ENCODE peak calls at places on chromosome 9, in eight cellular contexts. T, R, P, M, Q, U, E and O are unnamed samples.

GRCh38 chr9:89364664-89365531 is 46.6 kb downstream of the SECISBP2 start:
- DNase-seq in T (peak), U (peak), Q (peak), P (no peak), E (no peak), R (no peak), M (no peak), O (peak)

GRCh38 chr9:116144038-116144437 is 9.6 kb upstream of the PAPPA start:
- DNase-seq in E (no peak), U (no peak), R (no peak), M (no peak), T (no peak), P (no peak), Q (no peak), O (no peak)

GRCh38 chr9:124282442-124283231 is 24.9 kb downstream of the NEK6 start:
- DNase-seq in U (peak), P (peak), M (no peak), T (peak), E (peak), Q (peak), R (no peak), O (peak)

GRCh38 chr9:124724415-124725067 is 46.6 kb downstream of the NR6A1 start:
- DNase-seq in R (no peak), U (no peak), Q (no peak), E (no peak), M (no peak), T (no peak), P (no peak), O (no peak)

GRCh38 chr9:37987467-37987981 is 81.5 kb downstream of the SHB start:
- DNase-seq in P (no peak), T (no peak), M (no peak), R (no peak), E (no peak), U (no peak), Q (no peak), O (no peak)

GRCh38 chr9:38039907-38040682 is 28.9 kb downstream of the SHB start:
- DNase-seq in P (no peak), U (no peak), R (no peak), M (no peak), E (no peak), Q (no peak), T (no peak), O (no peak)

GRCh38 chr9:124517600-124517999 is 10.4 kb upstream of the NR5A1 start:
- DNase-seq in P (no peak), R (no peak), U (no peak), T (peak), M (no peak), Q (no peak), E (no peak), O (no peak)

GRCh38 chr9:127351182-127352166 is 45.5 kb upstream of the SLC2A8 start:
- DNase-seq in U (no peak), M (no peak), R (no peak), P (no peak), E (no peak), T (no peak), Q (no peak), O (peak)

GRCh38 chr9:99287641-99288040 is 65.6 kb downstream of the SEC61B start:
- DNase-seq in Q (no peak), U (no peak), R (no peak), E (no peak), P (no peak), M (no peak), T (no peak), O (no peak)

GRCh38 chr9:107214381-107214780 is 68.7 kb upstream of the RAD23B start:
- DNase-seq in M (no peak), P (no peak), E (no peak), T (no peak), R (no peak), U (no peak), Q (no peak), O (no peak)

GRCh38 chr9:16154570-16155078 is 601.8 kb downstream of the CCDC171 start:
- DNase-seq in T (no peak), E (no peak), R (no peak), M (peak), U (peak), P (peak), Q (no peak), O (peak)

GRCh38 chr9:111413996-111414395 is 70.2 kb downstream of the ECPAS start:
- DNase-seq in M (no peak), Q (no peak), R (no peak), U (no peak), P (no peak), E (no peak), T (no peak), O (no peak)

GRCh38 chr9:86632537-86632936 is 278.3 kb upstream of the TUT7 start:
- DNase-seq in E (no peak), M (no peak), P (no peak), Q (no peak), R (no peak), U (no peak), T (no peak), O (no peak)

GRCh38 chr9:99954841-99955240 is 48.4 kb downstream of the STX17 start:
- DNase-seq in Q (no peak), M (no peak), E (no peak), U (no peak), T (no peak), R (no peak), P (no peak), O (no peak)

GRCh38 chr9:99878651-99879050 is 27.8 kb upstream of the STX17 start:
- DNase-seq in E (no peak), U (no peak), P (no peak), T (no peak), M (no peak), Q (no peak), R (no peak), O (no peak)

GRCh38 chr9:127214421-127215265 is 49.9 kb upstream of the GARNL3 start:
- DNase-seq in E (peak), Q (peak), P (peak), U (peak), M (no peak), R (peak), T (no peak), O (no peak)

GRCh38 chr9:33628865-33629410 is 104.9 kb downstream of the ANKRD18B start:
- DNase-seq in Q (no peak), M (no peak), R (no peak), P (no peak), E (no peak), U (no peak), T (no peak), O (no peak)

GRCh38 chr9:4569101-4569500 is 78.8 kb downstream of the SLC1A1 start:
- DNase-seq in R (no peak), P (no peak), Q (no peak), M (no peak), U (no peak), E (no peak), T (no peak), O (no peak)

GRCh38 chr9:93193978-93194377 is 10.0 kb downstream of the WNK2 start:
- DNase-seq in E (no peak), P (no peak), Q (no peak), R (no peak), T (no peak), U (no peak), M (no peak), O (no peak)

GRCh38 chr9:84668204-84669007 is 1.1 kb upstream of the NTRK2 start:
- DNase-seq in Q (peak), E (no peak), R (peak), M (peak), P (peak), U (no peak), T (no peak), O (peak)

GRCh38 chr9:131815971-131816873 is 76.3 kb upstream of the RAPGEF1 start:
- DNase-seq in E (no peak), Q (no peak), P (no peak), M (no peak), T (no peak), R (no peak), U (no peak), O (no peak)

GRCh38 chr9:127128341-127129072 is 6.1 kb upstream of the ANGPTL2 start:
- DNase-seq in P (no peak), Q (peak), R (no peak), T (peak), E (no peak), M (no peak), U (no peak), O (no peak)

GRCh38 chr9:135606885-135607259 is 32.5 kb downstream of the GLT6D1 start:
- DNase-seq in T (peak), E (no peak), R (no peak), M (no peak), U (peak), Q (no peak), P (no peak), O (peak)

DNA sequence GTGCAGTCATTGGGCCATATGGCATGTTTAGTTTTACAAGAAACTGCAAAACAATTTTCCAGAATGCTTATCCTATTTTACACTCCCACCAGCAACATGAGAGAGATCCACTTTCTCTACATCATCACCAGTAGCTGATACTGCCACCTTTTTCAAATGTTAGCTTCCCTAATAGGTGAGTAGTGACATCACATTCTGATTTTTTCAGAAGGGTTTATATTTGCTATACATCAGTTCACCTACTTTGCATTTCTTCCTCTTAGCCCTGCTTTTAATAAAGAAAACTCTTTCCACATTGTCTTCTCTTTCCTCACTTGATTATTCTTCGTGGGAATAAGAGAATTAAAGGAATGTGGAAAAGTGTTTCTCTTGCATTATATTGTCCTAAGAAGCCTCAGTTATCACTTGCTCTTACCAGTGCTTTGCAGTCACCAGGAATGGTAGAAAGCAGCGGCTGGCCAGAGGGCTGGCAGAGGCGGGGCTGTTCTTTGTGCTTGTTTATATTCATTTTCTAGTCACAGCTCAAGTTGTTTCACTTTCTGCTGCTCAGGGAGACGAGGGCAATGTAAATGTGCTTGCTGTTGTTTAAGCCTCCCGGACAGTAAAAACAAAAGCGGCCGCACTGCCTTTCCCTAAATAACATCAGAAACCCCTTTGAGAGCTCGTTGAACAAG is 164.8 kb downstream of the HSD17B3 start:
- DNase-seq in E (no peak), Q (no peak), R (no peak), P (peak), T (peak), U (peak), M (no peak), O (peak)
- TF ChIP-seq EP300 in E (no peak), Q (no peak), R (no peak), P (no peak), T (no peak), U (no peak), M (no peak), O (no peak)

DNA sequence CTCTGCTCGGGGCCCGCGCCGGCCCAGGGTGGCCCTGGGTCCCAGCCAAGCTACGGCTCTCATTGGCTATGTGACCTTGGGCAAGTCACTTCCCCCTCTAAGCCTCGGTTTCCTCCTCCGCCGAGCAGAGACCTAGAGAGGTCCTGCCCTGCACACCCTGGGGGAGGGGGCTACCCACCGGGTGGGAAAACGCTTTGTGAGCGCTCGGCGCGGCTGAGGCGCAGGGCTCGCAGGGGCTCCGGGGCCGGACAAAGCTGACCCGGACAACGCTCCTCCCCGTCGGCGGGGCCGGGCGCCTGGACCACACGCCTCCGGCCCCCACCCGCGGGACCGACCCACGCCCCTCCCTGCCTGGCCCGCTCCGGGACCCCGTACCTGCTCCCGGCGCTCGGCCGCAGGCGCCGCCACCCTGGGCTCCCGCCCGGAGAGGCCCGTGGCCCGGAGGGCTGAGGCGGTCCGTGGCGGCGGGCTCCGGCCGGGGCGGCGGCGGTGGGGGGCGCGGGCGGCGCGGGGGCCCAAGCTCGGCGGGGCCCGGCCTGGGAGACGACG is 85.7 kb upstream of the MELK start:
- DNase-seq in R (peak), T (peak), Q (peak), E (peak), U (peak), M (no peak), P (peak), O (peak)
- TF ChIP-seq POLR2AphosphoS5 in R (no peak), T (no peak), Q (no peak), E (no peak), U (no peak), M (no peak), P (no peak), O (no peak)

DNA sequence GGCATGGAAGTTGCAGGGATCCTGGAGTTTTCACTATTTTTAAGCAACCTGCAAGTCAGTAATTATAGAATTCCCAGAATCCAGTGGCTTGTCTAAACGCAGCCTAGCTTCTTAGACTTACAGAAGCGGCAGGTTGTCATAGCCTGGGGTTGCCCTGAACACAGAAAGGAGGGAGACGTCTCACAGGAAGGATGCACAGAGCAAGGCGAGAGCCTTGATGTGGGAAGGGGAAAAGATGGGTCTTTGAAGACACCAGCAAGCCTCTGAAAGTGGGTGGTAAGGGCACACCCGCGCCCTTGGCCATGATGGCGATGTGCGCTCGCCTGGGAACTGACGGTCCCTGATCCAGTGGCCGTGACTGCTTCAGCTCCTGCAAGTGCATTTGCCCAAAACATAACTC is 17.2 kb downstream of the FBP1 start:
- DNase-seq in P (no peak), Q (no peak), R (no peak), E (no peak), M (no peak), T (no peak), U (no peak), O (no peak)
- TF ChIP-seq EP300 in P (no peak), Q (no peak), R (no peak), E (no peak), M (no peak), T (no peak), U (no peak), O (no peak)

GRCh38 chr9:133991964-133992779 is at the start of gene VAV2:
- DNase-seq in E (peak), U (peak), M (no peak), T (peak), R (peak), Q (peak), P (peak), O (peak)
- TF ChIP-seq POLR2AphosphoS5 in E (peak), U (no peak), M (no peak), T (no peak), R (no peak), Q (no peak), P (no peak), O (no peak)

GRCh38 chr9:128882677-128883590 is 1.0 kb downstream of the LRRC8A start:
- DNase-seq in U (no peak), P (no peak), Q (no peak), M (no peak), R (peak), E (peak), T (no peak), O (no peak)
- TF ChIP-seq EP300 in U (no peak), P (no peak), Q (no peak), M (no peak), R (no peak), E (no peak), T (no peak), O (no peak)

DNA sequence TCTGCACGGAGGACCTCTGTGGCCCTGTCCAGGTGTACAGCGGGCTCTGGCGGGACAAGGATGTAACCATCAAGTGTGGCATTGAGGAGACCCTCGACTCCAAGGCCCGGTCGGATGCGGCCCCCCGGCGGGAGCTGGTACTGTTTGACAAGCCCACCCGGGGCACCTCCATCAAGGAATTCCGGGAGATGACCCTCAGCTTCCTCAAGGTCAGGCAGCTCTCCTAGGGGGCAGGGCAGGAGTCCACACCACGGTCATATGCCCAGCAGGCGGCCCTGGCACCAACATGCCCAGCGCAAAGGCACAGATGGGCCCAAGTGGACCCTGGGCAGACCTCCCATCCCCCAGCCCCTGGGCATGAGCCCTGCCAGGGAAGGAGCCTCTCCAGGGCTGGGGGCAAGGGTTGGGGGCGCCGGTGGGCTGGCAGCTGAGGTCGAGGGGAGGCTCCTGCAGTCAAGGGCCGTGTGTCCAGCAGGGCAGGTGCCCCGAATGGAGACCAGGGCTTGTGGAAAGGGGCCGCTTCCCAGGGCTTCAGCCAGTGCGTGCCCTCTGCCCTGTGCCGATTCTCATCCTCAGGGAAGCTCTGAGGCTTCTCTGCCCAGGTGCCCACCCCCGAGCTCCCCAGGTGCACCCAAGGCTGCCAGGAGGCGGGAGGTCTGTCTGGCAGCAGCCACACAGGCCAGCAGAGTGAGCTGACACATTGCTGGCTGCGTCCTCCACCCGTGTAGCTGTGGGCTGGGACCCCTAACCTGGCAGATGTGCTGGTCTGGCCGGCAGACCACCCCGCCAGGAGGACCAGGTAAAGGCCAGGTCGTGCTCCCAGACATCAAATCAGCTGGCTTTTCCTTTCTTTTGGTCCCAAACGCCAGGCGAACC is 10.0 kb downstream of the DIPK1B start:
- DNase-seq in M (no peak), R (no peak), U (no peak), Q (no peak), E (no peak), P (no peak), T (no peak), O (peak)
- TF ChIP-seq POLR2AphosphoS5 in M (peak), R (no peak), U (no peak), Q (no peak), E (peak), P (no peak), T (no peak), O (no peak)

DNA sequence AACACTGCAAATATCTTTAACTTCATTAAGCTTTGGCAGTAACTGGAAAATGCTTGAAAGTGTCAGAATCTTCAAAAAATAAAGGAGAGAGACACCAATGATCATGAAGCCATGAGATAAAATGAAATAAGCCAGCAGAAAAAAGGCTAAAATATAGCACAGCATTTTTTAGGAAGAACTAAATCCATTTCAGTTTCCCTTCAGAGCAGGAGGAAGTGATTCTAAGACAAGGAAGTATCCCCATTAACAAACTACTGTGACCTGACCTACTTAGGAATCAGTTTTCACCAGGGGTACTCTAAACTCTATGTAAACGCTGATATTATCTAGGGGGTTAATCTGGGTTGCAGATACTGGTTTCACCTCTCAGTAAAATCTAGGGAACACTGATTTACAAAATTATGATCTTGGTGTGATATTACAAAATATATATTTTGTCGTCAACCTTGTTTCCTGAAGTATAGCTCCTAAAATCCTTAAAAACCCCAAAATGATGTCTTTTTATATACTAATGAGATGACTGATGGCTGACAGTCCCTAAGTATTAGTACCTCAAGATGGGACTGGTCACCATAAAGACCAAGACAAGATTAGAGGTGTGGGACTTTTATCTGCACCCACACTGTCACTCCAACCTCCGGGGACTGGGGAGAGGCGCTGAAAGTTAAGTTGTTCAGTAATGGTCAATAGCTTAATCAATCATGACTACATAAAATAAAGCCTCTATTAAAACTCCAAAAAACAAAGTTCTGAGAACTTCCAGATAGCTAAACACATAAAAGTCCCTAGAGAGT is 2.9 kb upstream of the FNBP1 start:
- DNase-seq in R (no peak), T (no peak), Q (no peak), M (no peak), P (no peak), U (no peak), E (no peak), O (no peak)
- TF ChIP-seq EP300 in R (no peak), T (no peak), Q (no peak), M (no peak), P (no peak), U (no peak), E (no peak), O (no peak)